ENCODE peak calls at places on chromosome X, in seven cellular contexts. B, V, X, R, L, D and J are unnamed samples.

GRCh38 chrX:12526296-12526695 is 264.9 kb upstream of the PRPS2 start:
- DNase-seq in B (no peak), D (no peak), R (no peak), V (no peak), X (no peak), L (peak; percentile 1), J (no peak)

GRCh38 chrX:48574270-48575266 is at the start of gene RBM3:
- DNase-seq in D (peak; percentile 91), R (peak; percentile 89), X (peak; percentile 94), V (peak; percentile 94), L (peak; percentile 95), B (peak; percentile 89), J (peak; percentile 90)

GRCh38 chrX:103565752-103566151 is 19.6 kb upstream of the TCEAL4 start:
- DNase-seq in D (peak; percentile 52), L (peak; percentile 54), X (no peak), R (no peak), B (no peak), V (no peak), J (no peak)

GRCh38 chrX:17035111-17035510 is 88.7 kb downstream of the REPS2 start:
- DNase-seq in R (no peak), L (no peak), D (no peak), X (no peak), B (no peak), V (no peak), J (no peak)

GRCh38 chrX:134694333-134694925 is 36.2 kb upstream of the PLAC1 start:
- DNase-seq in L (no peak), X (no peak), R (no peak), D (no peak), V (no peak), B (no peak), J (peak; percentile 62)

GRCh38 chrX:38817004-38817703 is 15.9 kb downstream of the MID1IP1 start:
- DNase-seq in B (peak; percentile 33), V (no peak), R (no peak), L (peak; percentile 57), X (peak; percentile 64), D (peak; percentile 43), J (peak; percentile 31)

GRCh38 chrX:70166601-70167590 is 10.4 kb upstream of the DGAT2L6 start:
- DNase-seq in B (no peak), D (peak; percentile 83), R (no peak), L (peak; percentile 73), X (no peak), V (no peak), J (no peak)

GRCh38 chrX:135707880-135708279 is 5.6 kb upstream of the CT45A1 start:
- DNase-seq in D (no peak), X (no peak), L (no peak), B (peak; percentile 64), V (peak; percentile 11), R (no peak), J (no peak)

GRCh38 chrX:76279007-76279406 is 106.1 kb downstream of the PBDC1 start:
- DNase-seq in R (peak; percentile 11), L (peak; percentile 55), V (peak; percentile 47), B (peak; percentile 39), X (peak; percentile 8), D (peak; percentile 47), J (peak; percentile 11)

GRCh38 chrX:110420771-110421498 is 62.3 kb downstream of the RTL9 start:
- DNase-seq in V (no peak), L (no peak), X (no peak), B (no peak), D (peak; percentile 34), R (no peak), J (no peak)

GRCh38 chrX:106955004-106955772 is 35.0 kb downstream of the CLDN2 start:
- DNase-seq in L (peak; percentile 4), R (no peak), X (no peak), B (no peak), D (peak; percentile 48), V (no peak), J (no peak)

GRCh38 chrX:55489315-55490009 is at the start of gene USP51:
- DNase-seq in B (peak; percentile 77), D (peak; percentile 51), X (peak; percentile 49), V (no peak), R (no peak), L (peak; percentile 59), J (peak; percentile 11)

GRCh38 chrX:120797201-120797938 is 78.3 kb downstream of the CT47B1 start:
- DNase-seq in D (no peak), L (no peak), R (no peak), V (no peak), B (no peak), X (no peak), J (no peak)

GRCh38 chrX:10496345-10496965 is 123.9 kb downstream of the MID1 start:
- DNase-seq in D (peak; percentile 91), R (no peak), B (no peak), V (no peak), X (peak; percentile 42), L (peak; percentile 87), J (no peak)

GRCh38 chrX:130014356-130014755 is 31.9 kb downstream of the BCORL1 start:
- DNase-seq in L (no peak), X (no peak), B (no peak), V (no peak), R (no peak), D (no peak), J (no peak)

GRCh38 chrX:15157624-15158023 is 112.3 kb downstream of the ASB9 start:
- DNase-seq in V (no peak), L (no peak), D (no peak), B (no peak), R (no peak), X (no peak), J (no peak)

GRCh38 chrX:63581906-63582305 is 203.1 kb downstream of the ARHGEF9 start:
- DNase-seq in D (no peak), B (no peak), L (no peak), R (no peak), V (no peak), X (no peak), J (no peak)

GRCh38 chrX:57647020-57647419 is 33.0 kb downstream of the NLRP2B start:
- DNase-seq in V (no peak), R (no peak), D (no peak), B (no peak), L (no peak), X (no peak), J (no peak)

GRCh38 chrX:148681605-148682004 is 181.2 kb downstream of the AFF2 start:
- DNase-seq in L (no peak), X (no peak), B (no peak), V (no peak), D (no peak), R (no peak), J (no peak)

GRCh38 chrX:49079489-49080428 is at the start of gene WDR45:
- DNase-seq in V (peak; percentile 67), D (peak; percentile 63), B (peak; percentile 57), X (peak; percentile 77), L (peak; percentile 73), R (peak; percentile 61), J (peak; percentile 61)

GRCh38 chrX:70196961-70197805 is 19.9 kb downstream of the DGAT2L6 start:
- DNase-seq in R (peak; percentile 29), L (peak; percentile 59), D (peak; percentile 40), X (peak; percentile 19), B (peak; percentile 51), V (peak; percentile 66), J (peak; percentile 14)

GRCh38 chrX:22122510-22122909 is 90.4 kb downstream of the PHEX start:
- DNase-seq in D (peak; percentile 82), X (no peak), R (no peak), L (peak; percentile 94), B (no peak), V (no peak), J (peak; percentile 10)

GRCh38 chrX:130878350-130879341 is 24.4 kb downstream of the ENOX2 start:
- DNase-seq in R (no peak), L (peak; percentile 88), D (peak; percentile 85), B (no peak), X (no peak), V (no peak), J (no peak)

GRCh38 chrX:8845060-8845459 is 43.9 kb upstream of the FAM9A start:
- DNase-seq in L (peak; percentile 83), X (no peak), R (no peak), D (peak; percentile 80), V (no peak), B (no peak), J (no peak)

GRCh38 chrX:8844157-8844556 is 43.0 kb upstream of the FAM9A start:
- DNase-seq in R (no peak), V (no peak), B (no peak), D (no peak), X (no peak), L (no peak), J (no peak)

GRCh38 chrX:8845469-8845868 is 44.3 kb upstream of the FAM9A start:
- DNase-seq in R (no peak), L (no peak), B (no peak), X (no peak), D (no peak), V (no peak), J (no peak)

GRCh38 chrX:8848921-8849320 is 47.7 kb upstream of the FAM9A start:
- DNase-seq in B (no peak), L (peak; percentile 55), V (no peak), D (peak; percentile 19), R (no peak), X (no peak), J (no peak)

GRCh38 chrX:8846271-8846670 is 45.1 kb upstream of the FAM9A start:
- DNase-seq in L (peak; percentile 4), V (no peak), B (no peak), D (no peak), R (no peak), X (no peak), J (no peak)
- H3K4me1 ChIP-seq in L (no peaks in the 10 kb centered on the region), V (no peaks in the 10 kb centered on the region), B (no peaks in the 10 kb centered on the region), D (peaks cover 9% of the 10 kb centered on the region), R (no peaks in the 10 kb centered on the region), X (no peaks in the 10 kb centered on the region), J (no peaks in the 10 kb centered on the region)

GRCh38 chrX:138908577-138908976 is 197.1 kb upstream of the FGF13 start:
- DNase-seq in B (no peak), L (no peak), D (no peak), V (no peak), R (no peak), X (no peak), J (no peak)
- H3K4me1 ChIP-seq in B (no peaks in the 10 kb centered on the region), L (no peaks in the 10 kb centered on the region), D (no peaks in the 10 kb centered on the region), V (no peaks in the 10 kb centered on the region), R (no peaks in the 10 kb centered on the region), X (no peaks in the 10 kb centered on the region), J (no peaks in the 10 kb centered on the region)

GRCh38 chrX:40145001-40145631 is 47.4 kb upstream of the BCOR start:
- DNase-seq in L (no peak), R (no peak), B (peak; percentile 78), D (no peak), X (no peak), V (no peak), J (no peak)
- H3K4me1 ChIP-seq in L (no peaks in the 10 kb centered on the region), R (peaks cover 4% of the 10 kb centered on the region), B (peaks cover 27% of the 10 kb centered on the region), D (peaks cover 3% of the 10 kb centered on the region), X (peaks cover 59% of the 10 kb centered on the region), V (peaks cover 16% of the 10 kb centered on the region), J (no peaks in the 10 kb centered on the region)

GRCh38 chrX:24148535-24149345 is 789 bp upstream of the ZFX start:
- DNase-seq in X (peak; percentile 16), V (peak; percentile 12), D (peak; percentile 61), L (peak; percentile 42), B (no peak), R (peak; percentile 0), J (no peak)
- H3K4me1 ChIP-seq in X (peaks cover 58% of the 10 kb centered on the region), V (peaks cover 40% of the 10 kb centered on the region), D (peaks cover 8% of the 10 kb centered on the region), L (peaks cover 4% of the 10 kb centered on the region), B (peaks cover 4% of the 10 kb centered on the region), R (peaks cover 17% of the 10 kb centered on the region), J (peaks cover 51% of the 10 kb centered on the region)

GRCh38 chrX:45755719-45756118 is 555.0 kb upstream of the DIPK2B start:
- DNase-seq in B (no peak), V (no peak), D (no peak), R (no peak), X (no peak), L (no peak), J (no peak)
- H3K4me1 ChIP-seq in B (no peaks in the 10 kb centered on the region), V (peaks cover 49% of the 10 kb centered on the region), D (peaks cover 14% of the 10 kb centered on the region), R (peaks cover 43% of the 10 kb centered on the region), X (peaks cover 17% of the 10 kb centered on the region), L (peaks cover 23% of the 10 kb centered on the region), J (no peaks in the 10 kb centered on the region)